ENCODE peak calls at places on chromosome 9, in eight cellular contexts. C, W, K, J, S, L, T and H are unnamed samples.

GRCh38 chr9:750264-750967 is 91.1 kb upstream of the DMRT1 start:
- DNase-seq in C (no peak), W (no peak), K (peak; percentile 30), J (peak; percentile 65), S (no peak), L (no peak), T (no peak), H (no peak)

GRCh38 chr9:72443855-72444254 is 77.6 kb upstream of the TMC1 start:
- DNase-seq in C (no peak), W (no peak), K (no peak), J (no peak), S (no peak), L (no peak), T (no peak), H (no peak)

GRCh38 chr9:96299823-96300222 is 2.2 kb downstream of the HSD17B3 start:
- DNase-seq in C (no peak), W (no peak), K (no peak), J (no peak), S (no peak), L (no peak), T (no peak), H (no peak)

GRCh38 chr9:104118916-104119315 is 24.8 kb downstream of the SMC2 start:
- DNase-seq in C (no peak), W (no peak), K (no peak), J (no peak), S (no peak), L (no peak), T (no peak), H (no peak)

GRCh38 chr9:87651431-87651830 is 74.5 kb upstream of the CTSL start:
- DNase-seq in C (no peak), W (no peak), K (no peak), J (no peak), S (no peak), L (no peak), T (no peak), H (no peak)

GRCh38 chr9:14097215-14097614 is 216.7 kb downstream of the NFIB start:
- DNase-seq in C (no peak), W (no peak), K (no peak), J (no peak), S (no peak), L (no peak), T (peak; percentile 87), H (peak; percentile 32)

GRCh38 chr9:90099262-90099982 is 494.6 kb downstream of the GADD45G start:
- DNase-seq in C (no peak), W (no peak), K (peak; percentile 24), J (no peak), S (no peak), L (peak; percentile 24), T (peak; percentile 17), H (no peak)

GRCh38 chr9:120708526-120709224 is 5.6 kb downstream of the MEGF9 start:
- DNase-seq in C (no peak), W (no peak), K (no peak), J (no peak), S (no peak), L (no peak), T (no peak), H (no peak)

GRCh38 chr9:124595743-124596142 is 88.5 kb upstream of the NR5A1 start:
- DNase-seq in C (no peak), W (no peak), K (no peak), J (no peak), S (no peak), L (peak; percentile 54), T (no peak), H (no peak)

GRCh38 chr9:126154182-126154827 is 172.3 kb upstream of the MVB12B start:
- DNase-seq in C (no peak), W (no peak), K (no peak), J (no peak), S (no peak), L (no peak), T (no peak), H (no peak)

GRCh38 chr9:105129731-105130130 is 114.7 kb upstream of the SLC44A1 start:
- DNase-seq in C (no peak), W (no peak), K (no peak), J (no peak), S (no peak), L (no peak), T (no peak), H (no peak)

GRCh38 chr9:13450723-13451122 is 171.2 kb upstream of the MPDZ start:
- DNase-seq in C (no peak), W (no peak), K (no peak), J (no peak), S (no peak), L (peak; percentile 57), T (peak; percentile 31), H (no peak)

GRCh38 chr9:122857810-122858209 is 29.4 kb upstream of the PDCL start:
- DNase-seq in C (no peak), W (no peak), K (no peak), J (no peak), S (no peak), L (no peak), T (no peak), H (no peak)

GRCh38 chr9:87184956-87185642 is 237.8 kb upstream of the GAS1 start:
- DNase-seq in C (no peak), W (no peak), K (no peak), J (no peak), S (no peak), L (no peak), T (no peak), H (no peak)

GRCh38 chr9:137581361-137582285 is 2.9 kb upstream of the DPH7 start:
- DNase-seq in C (no peak), W (no peak), K (no peak), J (no peak), S (no peak), L (no peak), T (no peak), H (no peak)

GRCh38 chr9:77663754-77664153 is 15.6 kb upstream of the GNA14 start:
- DNase-seq in C (peak; percentile 66), W (no peak), K (no peak), J (no peak), S (no peak), L (no peak), T (no peak), H (no peak)

GRCh38 chr9:14314929-14315753 is 1.2 kb upstream of the NFIB start:
- DNase-seq in C (peak; percentile 96), W (peak; percentile 85), K (peak; percentile 64), J (peak; percentile 98), S (peak; percentile 97), L (peak; percentile 60), T (peak; percentile 90), H (peak; percentile 98)

GRCh38 chr9:5621327-5621726 is 7.6 kb upstream of the RIC1 start:
- DNase-seq in C (no peak), W (no peak), K (no peak), J (no peak), S (no peak), L (no peak), T (no peak), H (no peak)

GRCh38 chr9:131732636-131733340 is 7.1 kb downstream of the RAPGEF1 start:
- DNase-seq in C (no peak), W (no peak), K (peak; percentile 92), J (no peak), S (no peak), L (no peak), T (no peak), H (no peak)

GRCh38 chr9:89953824-89954223 is 349.0 kb downstream of the GADD45G start:
- DNase-seq in C (no peak), W (no peak), K (no peak), J (no peak), S (no peak), L (no peak), T (no peak), H (no peak)

GRCh38 chr9:132235894-132236661 is 74.2 kb downstream of the NTNG2 start:
- DNase-seq in C (peak; percentile 74), W (peak; percentile 76), K (peak; percentile 78), J (peak; percentile 87), S (peak; percentile 91), L (peak; percentile 90), T (peak; percentile 79), H (peak; percentile 76)

GRCh38 chr9:93083592-93084470 is 12.2 kb upstream of the CARD19 start:
- DNase-seq in C (no peak), W (no peak), K (no peak), J (no peak), S (peak; percentile 33), L (peak; percentile 0), T (no peak), H (no peak)

GRCh38 chr9:124849801-124850200 is 3.5 kb upstream of the WDR38 start:
- DNase-seq in C (no peak), W (peak; percentile 75), K (no peak), J (no peak), S (no peak), L (no peak), T (no peak), H (no peak)

GRCh38 chr9:13755551-13755950 is 476.1 kb upstream of the MPDZ start:
- DNase-seq in C (no peak), W (no peak), K (no peak), J (no peak), S (no peak), L (no peak), T (no peak), H (no peak)

GRCh38 chr9:33791117-33791516 is 4.2 kb upstream of the PRSS3 start:
- DNase-seq in C (no peak), W (no peak), K (no peak), J (no peak), S (no peak), L (no peak), T (peak; percentile 58), H (no peak)

GRCh38 chr9:87234854-87235253 is 262.8 kb upstream of the DAPK1 start:
- DNase-seq in C (no peak), W (no peak), K (no peak), J (no peak), S (no peak), L (no peak), T (no peak), H (no peak)

GRCh38 chr9:134789168-134789567 is 91.4 kb upstream of the FCN2 start:
- DNase-seq in C (no peak), W (no peak), K (no peak), J (no peak), S (no peak), L (no peak), T (no peak), H (peak; percentile 67)

GRCh38 chr9:111957856-111958631 is 61.4 kb downstream of the UGCG start:
- DNase-seq in C (no peak), W (no peak), K (peak; percentile 39), J (no peak), S (no peak), L (no peak), T (peak; percentile 97), H (no peak)
- H3K27ac ChIP-seq in C (no peak overlapping the region), W (no peak overlapping the region), K (no peak overlapping the region), J (peak overlapping the region; percentile 53), S (no peak overlapping the region), L (no peak overlapping the region), T (peak overlapping the region; percentile 75), H (no peak overlapping the region)

GRCh38 chr9:91882628-91883027 is 67.4 kb downstream of the ROR2 start:
- DNase-seq in C (no peak), W (no peak), K (no peak), J (no peak), S (no peak), L (no peak), T (no peak), H (no peak)
- TF ChIP-seq CTCF in C (no peak), W (no peak), K (peak; percentile 33), J (no peak), S (no peak), L (no peak), T (no peak), H (no peak)

GRCh38 chr9:97396256-97396655 is 15.6 kb upstream of the TDRD7 start:
- DNase-seq in C (no peak), W (no peak), K (no peak), J (no peak), S (no peak), L (no peak), T (no peak), H (no peak)
- H3K4me1 ChIP-seq in C (peaks cover 3% of the 10 kb centered on the region), W (no peaks in the 10 kb centered on the region), K (no peaks in the 10 kb centered on the region), J (no peaks in the 10 kb centered on the region), S (no peaks in the 10 kb centered on the region), L (peaks cover 13% of the 10 kb centered on the region), T (no peaks in the 10 kb centered on the region), H (no peaks in the 10 kb centered on the region)

GRCh38 chr9:22117511-22118388 is 108.6 kb upstream of the CDKN2B start:
- DNase-seq in C (peak; percentile 29), W (no peak), K (no peak), J (peak; percentile 48), S (no peak), L (no peak), T (no peak), H (no peak)
- H3K27ac ChIP-seq in C (no peak overlapping the region), W (peak overlapping the region; percentile 22), K (no peak overlapping the region), J (no peak overlapping the region), S (no peak overlapping the region), L (no peak overlapping the region), T (no peak overlapping the region), H (no peak overlapping the region)